ENCODE peak calls at places on chromosome 1, in eight cellular contexts. One of them, this sample, is unnamed.

GRCh38 chr1:172499636-172500141 is 33.3 kb upstream of the SUCO start:
- DNase-seq in stimulated activated effector memory CD8-positive, alpha-beta T cell treated with anti-CD3 and anti-CD28 coated beads, Interleukin-12 subunit alpha, Interleukin-12 subunit beta, amount 100 ng/mL, for 72 hours: no peak
- DNase-seq in T47D: peak; percentile 24
- DNase-seq in endothelial cell: no peak
- DNase-seq in heart right ventricle: peak; percentile 6
- DNase-seq in kidney tubule cell: peak; percentile 92
- DNase-seq in ascending aorta: no peak
- DNase-seq in GM12892: no peak
- DNase-seq in this sample: no peak

GRCh38 chr1:225430301-225430700 is 2.5 kb upstream of the LBR start:
- DNase-seq in ascending aorta: no peak
- DNase-seq in T47D: no peak
- DNase-seq in GM12892: no peak
- DNase-seq in heart right ventricle: no peak
- DNase-seq in kidney tubule cell: no peak
- DNase-seq in stimulated activated effector memory CD8-positive, alpha-beta T cell treated with anti-CD3 and anti-CD28 coated beads, Interleukin-12 subunit alpha, Interleukin-12 subunit beta, amount 100 ng/mL, for 72 hours: no peak
- DNase-seq in endothelial cell: no peak
- DNase-seq in this sample: no peak

GRCh38 chr1:210250998-210251679 is 18.5 kb downstream of the SERTAD4 start:
- DNase-seq in T47D: peak; percentile 69
- DNase-seq in GM12892: no peak
- DNase-seq in heart right ventricle: peak; percentile 35
- DNase-seq in kidney tubule cell: peak; percentile 95
- DNase-seq in endothelial cell: peak; percentile 69
- DNase-seq in stimulated activated effector memory CD8-positive, alpha-beta T cell treated with anti-CD3 and anti-CD28 coated beads, Interleukin-12 subunit alpha, Interleukin-12 subunit beta, amount 100 ng/mL, for 72 hours: no peak
- DNase-seq in ascending aorta: no peak
- DNase-seq in this sample: peak; percentile 32

GRCh38 chr1:161723459-161724149 is 2.3 kb downstream of the FCRLB start:
- DNase-seq in GM12892: no peak
- DNase-seq in kidney tubule cell: no peak
- DNase-seq in heart right ventricle: no peak
- DNase-seq in T47D: peak; percentile 63
- DNase-seq in ascending aorta: no peak
- DNase-seq in stimulated activated effector memory CD8-positive, alpha-beta T cell treated with anti-CD3 and anti-CD28 coated beads, Interleukin-12 subunit alpha, Interleukin-12 subunit beta, amount 100 ng/mL, for 72 hours: no peak
- DNase-seq in endothelial cell: no peak
- DNase-seq in this sample: no peak

GRCh38 chr1:180691322-180691721 is 59.5 kb downstream of the XPR1 start:
- DNase-seq in T47D: no peak
- DNase-seq in kidney tubule cell: no peak
- DNase-seq in stimulated activated effector memory CD8-positive, alpha-beta T cell treated with anti-CD3 and anti-CD28 coated beads, Interleukin-12 subunit alpha, Interleukin-12 subunit beta, amount 100 ng/mL, for 72 hours: no peak
- DNase-seq in GM12892: no peak
- DNase-seq in endothelial cell: no peak
- DNase-seq in heart right ventricle: no peak
- DNase-seq in ascending aorta: no peak
- DNase-seq in this sample: no peak

GRCh38 chr1:237864338-237865244 is 26.1 kb downstream of the ZP4 start:
- DNase-seq in kidney tubule cell: peak; percentile 89
- DNase-seq in stimulated activated effector memory CD8-positive, alpha-beta T cell treated with anti-CD3 and anti-CD28 coated beads, Interleukin-12 subunit alpha, Interleukin-12 subunit beta, amount 100 ng/mL, for 72 hours: peak; percentile 49
- DNase-seq in ascending aorta: peak; percentile 16
- DNase-seq in endothelial cell: peak; percentile 79
- DNase-seq in heart right ventricle: peak; percentile 58
- DNase-seq in T47D: no peak
- DNase-seq in GM12892: peak; percentile 14
- DNase-seq in this sample: peak; percentile 70

GRCh38 chr1:18324246-18324645 is 156.5 kb upstream of the KLHDC7A start:
- DNase-seq in T47D: no peak
- DNase-seq in endothelial cell: no peak
- DNase-seq in GM12892: no peak
- DNase-seq in kidney tubule cell: no peak
- DNase-seq in stimulated activated effector memory CD8-positive, alpha-beta T cell treated with anti-CD3 and anti-CD28 coated beads, Interleukin-12 subunit alpha, Interleukin-12 subunit beta, amount 100 ng/mL, for 72 hours: no peak
- DNase-seq in ascending aorta: no peak
- DNase-seq in heart right ventricle: no peak
- DNase-seq in this sample: no peak

GRCh38 chr1:34367954-34368353 is 191.2 kb downstream of the C1orf94 start:
- DNase-seq in heart right ventricle: no peak
- DNase-seq in kidney tubule cell: no peak
- DNase-seq in stimulated activated effector memory CD8-positive, alpha-beta T cell treated with anti-CD3 and anti-CD28 coated beads, Interleukin-12 subunit alpha, Interleukin-12 subunit beta, amount 100 ng/mL, for 72 hours: no peak
- DNase-seq in GM12892: no peak
- DNase-seq in T47D: no peak
- DNase-seq in endothelial cell: no peak
- DNase-seq in ascending aorta: no peak
- DNase-seq in this sample: no peak

GRCh38 chr1:205481629-205482071 is 22.8 kb upstream of the CDK18 start:
- DNase-seq in heart right ventricle: no peak
- DNase-seq in T47D: no peak
- DNase-seq in stimulated activated effector memory CD8-positive, alpha-beta T cell treated with anti-CD3 and anti-CD28 coated beads, Interleukin-12 subunit alpha, Interleukin-12 subunit beta, amount 100 ng/mL, for 72 hours: no peak
- DNase-seq in GM12892: no peak
- DNase-seq in endothelial cell: no peak
- DNase-seq in kidney tubule cell: no peak
- DNase-seq in ascending aorta: no peak
- DNase-seq in this sample: no peak

GRCh38 chr1:232629250-232630046 is 485 bp downstream of the SIPA1L2 start:
- DNase-seq in T47D: peak; percentile 18
- DNase-seq in kidney tubule cell: peak; percentile 50
- DNase-seq in GM12892: no peak
- DNase-seq in stimulated activated effector memory CD8-positive, alpha-beta T cell treated with anti-CD3 and anti-CD28 coated beads, Interleukin-12 subunit alpha, Interleukin-12 subunit beta, amount 100 ng/mL, for 72 hours: peak; percentile 58
- DNase-seq in endothelial cell: peak; percentile 30
- DNase-seq in heart right ventricle: peak; percentile 38
- DNase-seq in ascending aorta: no peak
- DNase-seq in this sample: peak; percentile 49

GRCh38 chr1:179082308-179083030 is 599 bp downstream of the TOR3A start:
- DNase-seq in T47D: peak; percentile 35
- DNase-seq in endothelial cell: peak; percentile 47
- DNase-seq in heart right ventricle: peak; percentile 32
- DNase-seq in stimulated activated effector memory CD8-positive, alpha-beta T cell treated with anti-CD3 and anti-CD28 coated beads, Interleukin-12 subunit alpha, Interleukin-12 subunit beta, amount 100 ng/mL, for 72 hours: peak; percentile 75
- DNase-seq in GM12892: peak; percentile 29
- DNase-seq in ascending aorta: no peak
- DNase-seq in kidney tubule cell: peak; percentile 39
- DNase-seq in this sample: no peak

GRCh38 chr1:3948344-3948743 is 48.3 kb upstream of the C1orf174 start:
- DNase-seq in endothelial cell: no peak
- DNase-seq in heart right ventricle: no peak
- DNase-seq in stimulated activated effector memory CD8-positive, alpha-beta T cell treated with anti-CD3 and anti-CD28 coated beads, Interleukin-12 subunit alpha, Interleukin-12 subunit beta, amount 100 ng/mL, for 72 hours: no peak
- DNase-seq in ascending aorta: no peak
- DNase-seq in kidney tubule cell: peak; percentile 21
- DNase-seq in T47D: no peak
- DNase-seq in GM12892: no peak
- DNase-seq in this sample: no peak

GRCh38 chr1:214496126-214496525 is 55.3 kb downstream of the PTPN14 start:
- DNase-seq in stimulated activated effector memory CD8-positive, alpha-beta T cell treated with anti-CD3 and anti-CD28 coated beads, Interleukin-12 subunit alpha, Interleukin-12 subunit beta, amount 100 ng/mL, for 72 hours: no peak
- DNase-seq in ascending aorta: no peak
- DNase-seq in T47D: no peak
- DNase-seq in GM12892: no peak
- DNase-seq in kidney tubule cell: peak; percentile 49
- DNase-seq in endothelial cell: no peak
- DNase-seq in heart right ventricle: no peak
- DNase-seq in this sample: no peak

GRCh38 chr1:2630498-2631135 is 2.2 kb downstream of the MMEL1 start:
- DNase-seq in GM12892: no peak
- DNase-seq in heart right ventricle: no peak
- DNase-seq in endothelial cell: no peak
- DNase-seq in ascending aorta: no peak
- DNase-seq in T47D: no peak
- DNase-seq in stimulated activated effector memory CD8-positive, alpha-beta T cell treated with anti-CD3 and anti-CD28 coated beads, Interleukin-12 subunit alpha, Interleukin-12 subunit beta, amount 100 ng/mL, for 72 hours: no peak
- DNase-seq in kidney tubule cell: no peak
- DNase-seq in this sample: no peak

GRCh38 chr1:207962716-207963428 is 51.9 kb upstream of the CD34 start:
- DNase-seq in ascending aorta: no peak
- DNase-seq in stimulated activated effector memory CD8-positive, alpha-beta T cell treated with anti-CD3 and anti-CD28 coated beads, Interleukin-12 subunit alpha, Interleukin-12 subunit beta, amount 100 ng/mL, for 72 hours: no peak
- DNase-seq in T47D: peak; percentile 54
- DNase-seq in GM12892: peak; percentile 30
- DNase-seq in endothelial cell: no peak
- DNase-seq in kidney tubule cell: peak; percentile 40
- DNase-seq in heart right ventricle: peak; percentile 61
- DNase-seq in this sample: no peak

GRCh38 chr1:244273845-244274619 is 177.7 kb downstream of the ADSS2 start:
- DNase-seq in ascending aorta: no peak
- DNase-seq in stimulated activated effector memory CD8-positive, alpha-beta T cell treated with anti-CD3 and anti-CD28 coated beads, Interleukin-12 subunit alpha, Interleukin-12 subunit beta, amount 100 ng/mL, for 72 hours: no peak
- DNase-seq in GM12892: no peak
- DNase-seq in endothelial cell: no peak
- DNase-seq in kidney tubule cell: peak; percentile 77
- DNase-seq in T47D: no peak
- DNase-seq in heart right ventricle: peak; percentile 54
- DNase-seq in this sample: no peak

GRCh38 chr1:197774691-197775281 is 494 bp downstream of the DENND1B start:
- DNase-seq in kidney tubule cell: peak; percentile 51
- DNase-seq in GM12892: peak; percentile 25
- DNase-seq in endothelial cell: peak; percentile 54
- DNase-seq in T47D: peak; percentile 29
- DNase-seq in ascending aorta: no peak
- DNase-seq in stimulated activated effector memory CD8-positive, alpha-beta T cell treated with anti-CD3 and anti-CD28 coated beads, Interleukin-12 subunit alpha, Interleukin-12 subunit beta, amount 100 ng/mL, for 72 hours: peak; percentile 84
- DNase-seq in heart right ventricle: peak; percentile 51
- DNase-seq in this sample: peak; percentile 53

GRCh38 chr1:912740-913301 is 10.9 kb upstream of the SAMD11 start:
- DNase-seq in T47D: no peak
- DNase-seq in GM12892: no peak
- DNase-seq in ascending aorta: peak; percentile 4
- DNase-seq in kidney tubule cell: peak; percentile 85
- DNase-seq in heart right ventricle: no peak
- DNase-seq in endothelial cell: peak; percentile 43
- DNase-seq in stimulated activated effector memory CD8-positive, alpha-beta T cell treated with anti-CD3 and anti-CD28 coated beads, Interleukin-12 subunit alpha, Interleukin-12 subunit beta, amount 100 ng/mL, for 72 hours: no peak
- DNase-seq in this sample: peak; percentile 23

GRCh38 chr1:48552420-48552819 is 80.4 kb upstream of the SPATA6 start:
- DNase-seq in GM12892: no peak
- DNase-seq in endothelial cell: no peak
- DNase-seq in T47D: no peak
- DNase-seq in ascending aorta: no peak
- DNase-seq in stimulated activated effector memory CD8-positive, alpha-beta T cell treated with anti-CD3 and anti-CD28 coated beads, Interleukin-12 subunit alpha, Interleukin-12 subunit beta, amount 100 ng/mL, for 72 hours: no peak
- DNase-seq in kidney tubule cell: peak; percentile 25
- DNase-seq in heart right ventricle: no peak
- DNase-seq in this sample: no peak

GRCh38 chr1:174222166-174222949 is 63.0 kb downstream of the RABGAP1L start:
- DNase-seq in kidney tubule cell: peak; percentile 83
- DNase-seq in endothelial cell: no peak
- DNase-seq in GM12892: no peak
- DNase-seq in heart right ventricle: no peak
- DNase-seq in T47D: no peak
- DNase-seq in stimulated activated effector memory CD8-positive, alpha-beta T cell treated with anti-CD3 and anti-CD28 coated beads, Interleukin-12 subunit alpha, Interleukin-12 subunit beta, amount 100 ng/mL, for 72 hours: no peak
- DNase-seq in ascending aorta: no peak
- DNase-seq in this sample: no peak

GRCh38 chr1:242017580-242018233 is 18.8 kb upstream of the MAP1LC3C start:
- DNase-seq in kidney tubule cell: peak; percentile 57
- DNase-seq in ascending aorta: no peak
- DNase-seq in heart right ventricle: peak; percentile 44
- DNase-seq in endothelial cell: peak; percentile 54
- DNase-seq in T47D: peak; percentile 48
- DNase-seq in stimulated activated effector memory CD8-positive, alpha-beta T cell treated with anti-CD3 and anti-CD28 coated beads, Interleukin-12 subunit alpha, Interleukin-12 subunit beta, amount 100 ng/mL, for 72 hours: peak; percentile 51
- DNase-seq in GM12892: peak; percentile 26
- DNase-seq in this sample: peak; percentile 24

GRCh38 chr1:180560868-180561600 is 2.3 kb downstream of the OVAAL start:
- DNase-seq in T47D: no peak
- DNase-seq in endothelial cell: no peak
- DNase-seq in ascending aorta: no peak
- DNase-seq in GM12892: no peak
- DNase-seq in kidney tubule cell: peak; percentile 47
- DNase-seq in stimulated activated effector memory CD8-positive, alpha-beta T cell treated with anti-CD3 and anti-CD28 coated beads, Interleukin-12 subunit alpha, Interleukin-12 subunit beta, amount 100 ng/mL, for 72 hours: no peak
- DNase-seq in heart right ventricle: no peak
- DNase-seq in this sample: no peak

This sample was measured in progenitor cell of endocrine pancreas.